ENCODE peak calls at places on chromosomes 4 and X, in ten cellular contexts. One of them, this sample, is unnamed.

GRCh38 chr4:185817403-185817818 is 5.4 kb upstream of the SORBS2 start:
- DNase-seq in occipital lobe: no peak
- DNase-seq in NCI-H82: no peak
- DNase-seq in MM.1S: peak; percentile 92
- DNase-seq in Ammon's horn: no peak
- DNase-seq in activated naive CD8-positive, alpha-beta T cell treated with anti-CD3 and anti-CD28 coated beads, Interleukin-2, amount 50 U/mL, for 24 hours: no peak
- DNase-seq in fibroblast of mammary gland: no peak
- DNase-seq in midbrain: no peak
- DNase-seq in WERI-Rb-1: no peak
- DNase-seq in astrocyte of the spinal cord: no peak
- DNase-seq in this sample: no peak

GRCh38 chrX:129957241-129958099 is 25.0 kb upstream of the BCORL1 start:
- DNase-seq in occipital lobe: peak; percentile 15
- DNase-seq in NCI-H82: peak; percentile 57
- DNase-seq in MM.1S: peak; percentile 69
- DNase-seq in Ammon's horn: peak; percentile 35
- DNase-seq in activated naive CD8-positive, alpha-beta T cell treated with anti-CD3 and anti-CD28 coated beads, Interleukin-2, amount 50 U/mL, for 24 hours: peak; percentile 58
- DNase-seq in fibroblast of mammary gland: peak; percentile 33
- DNase-seq in midbrain: no peak
- DNase-seq in WERI-Rb-1: peak; percentile 62
- DNase-seq in astrocyte of the spinal cord: peak; percentile 16
- DNase-seq in this sample: no peak

GRCh38 chr4:148653681-148654080 is 211.5 kb upstream of the NR3C2 start:
- DNase-seq in occipital lobe: no peak
- DNase-seq in NCI-H82: no peak
- DNase-seq in MM.1S: no peak
- DNase-seq in Ammon's horn: no peak
- DNase-seq in activated naive CD8-positive, alpha-beta T cell treated with anti-CD3 and anti-CD28 coated beads, Interleukin-2, amount 50 U/mL, for 24 hours: no peak
- DNase-seq in fibroblast of mammary gland: no peak
- DNase-seq in midbrain: no peak
- DNase-seq in WERI-Rb-1: no peak
- DNase-seq in astrocyte of the spinal cord: no peak
- DNase-seq in this sample: no peak

GRCh38 chr4:58962424-58962823 is 1852.2 kb upstream of the IGFBP7 start:
- DNase-seq in occipital lobe: no peak
- DNase-seq in NCI-H82: no peak
- DNase-seq in MM.1S: no peak
- DNase-seq in Ammon's horn: no peak
- DNase-seq in activated naive CD8-positive, alpha-beta T cell treated with anti-CD3 and anti-CD28 coated beads, Interleukin-2, amount 50 U/mL, for 24 hours: no peak
- DNase-seq in fibroblast of mammary gland: no peak
- DNase-seq in midbrain: no peak
- DNase-seq in WERI-Rb-1: no peak
- DNase-seq in astrocyte of the spinal cord: no peak
- DNase-seq in this sample: no peak

GRCh38 chr4:17516980-17517379 is 2.0 kb downstream of the CLRN2 start:
- DNase-seq in occipital lobe: no peak
- DNase-seq in NCI-H82: no peak
- DNase-seq in MM.1S: no peak
- DNase-seq in Ammon's horn: no peak
- DNase-seq in activated naive CD8-positive, alpha-beta T cell treated with anti-CD3 and anti-CD28 coated beads, Interleukin-2, amount 50 U/mL, for 24 hours: no peak
- DNase-seq in fibroblast of mammary gland: no peak
- DNase-seq in midbrain: no peak
- DNase-seq in WERI-Rb-1: no peak
- DNase-seq in astrocyte of the spinal cord: no peak
- DNase-seq in this sample: no peak

GRCh38 chrX:153744210-153745066 is 19.6 kb upstream of the PLXNB3 start:
- DNase-seq in occipital lobe: no peak
- DNase-seq in NCI-H82: no peak
- DNase-seq in MM.1S: no peak
- DNase-seq in Ammon's horn: peak; percentile 7
- DNase-seq in activated naive CD8-positive, alpha-beta T cell treated with anti-CD3 and anti-CD28 coated beads, Interleukin-2, amount 50 U/mL, for 24 hours: no peak
- DNase-seq in fibroblast of mammary gland: no peak
- DNase-seq in midbrain: peak; percentile 20
- DNase-seq in WERI-Rb-1: peak; percentile 59
- DNase-seq in astrocyte of the spinal cord: no peak
- DNase-seq in this sample: no peak

GRCh38 chrX:14015294-14015693 is 14.4 kb downstream of the GEMIN8 start:
- DNase-seq in occipital lobe: no peak
- DNase-seq in NCI-H82: no peak
- DNase-seq in MM.1S: no peak
- DNase-seq in Ammon's horn: no peak
- DNase-seq in activated naive CD8-positive, alpha-beta T cell treated with anti-CD3 and anti-CD28 coated beads, Interleukin-2, amount 50 U/mL, for 24 hours: no peak
- DNase-seq in fibroblast of mammary gland: peak; percentile 84
- DNase-seq in midbrain: no peak
- DNase-seq in WERI-Rb-1: no peak
- DNase-seq in astrocyte of the spinal cord: no peak
- DNase-seq in this sample: no peak

GRCh38 chrX:44775726-44776125 is 68.1 kb upstream of the DUSP21 start:
- DNase-seq in occipital lobe: no peak
- DNase-seq in NCI-H82: no peak
- DNase-seq in MM.1S: no peak
- DNase-seq in Ammon's horn: no peak
- DNase-seq in activated naive CD8-positive, alpha-beta T cell treated with anti-CD3 and anti-CD28 coated beads, Interleukin-2, amount 50 U/mL, for 24 hours: no peak
- DNase-seq in fibroblast of mammary gland: no peak
- DNase-seq in midbrain: no peak
- DNase-seq in WERI-Rb-1: no peak
- DNase-seq in astrocyte of the spinal cord: no peak
- DNase-seq in this sample: no peak

GRCh38 chr4:42104521-42104920 is 47.9 kb downstream of the BEND4 start:
- DNase-seq in occipital lobe: no peak
- DNase-seq in NCI-H82: peak; percentile 84
- DNase-seq in MM.1S: no peak
- DNase-seq in Ammon's horn: no peak
- DNase-seq in activated naive CD8-positive, alpha-beta T cell treated with anti-CD3 and anti-CD28 coated beads, Interleukin-2, amount 50 U/mL, for 24 hours: no peak
- DNase-seq in fibroblast of mammary gland: peak; percentile 56
- DNase-seq in midbrain: no peak
- DNase-seq in WERI-Rb-1: peak; percentile 50
- DNase-seq in astrocyte of the spinal cord: peak; percentile 1
- DNase-seq in this sample: no peak

GRCh38 chr4:7295917-7296660 is 103.8 kb downstream of the SORCS2 start:
- DNase-seq in occipital lobe: peak; percentile 33
- DNase-seq in NCI-H82: peak; percentile 42
- DNase-seq in MM.1S: no peak
- DNase-seq in Ammon's horn: peak; percentile 77
- DNase-seq in activated naive CD8-positive, alpha-beta T cell treated with anti-CD3 and anti-CD28 coated beads, Interleukin-2, amount 50 U/mL, for 24 hours: peak; percentile 9
- DNase-seq in fibroblast of mammary gland: peak; percentile 37
- DNase-seq in midbrain: peak; percentile 59
- DNase-seq in WERI-Rb-1: peak; percentile 70
- DNase-seq in astrocyte of the spinal cord: peak; percentile 7
- DNase-seq in this sample: peak; percentile 30

GRCh38 chr4:2586502-2586901 is 50.1 kb downstream of the FAM193A start:
- DNase-seq in occipital lobe: no peak
- DNase-seq in NCI-H82: no peak
- DNase-seq in MM.1S: no peak
- DNase-seq in Ammon's horn: no peak
- DNase-seq in activated naive CD8-positive, alpha-beta T cell treated with anti-CD3 and anti-CD28 coated beads, Interleukin-2, amount 50 U/mL, for 24 hours: no peak
- DNase-seq in fibroblast of mammary gland: no peak
- DNase-seq in midbrain: no peak
- DNase-seq in WERI-Rb-1: no peak
- DNase-seq in astrocyte of the spinal cord: no peak
- DNase-seq in this sample: no peak

GRCh38 chrX:131068945-131069719 is 11.0 kb downstream of the ARHGAP36 start:
- DNase-seq in occipital lobe: no peak
- DNase-seq in NCI-H82: peak; percentile 83
- DNase-seq in MM.1S: no peak
- DNase-seq in Ammon's horn: peak; percentile 40
- DNase-seq in activated naive CD8-positive, alpha-beta T cell treated with anti-CD3 and anti-CD28 coated beads, Interleukin-2, amount 50 U/mL, for 24 hours: peak; percentile 21
- DNase-seq in fibroblast of mammary gland: peak; percentile 8
- DNase-seq in midbrain: peak; percentile 40
- DNase-seq in WERI-Rb-1: peak; percentile 81
- DNase-seq in astrocyte of the spinal cord: no peak
- DNase-seq in this sample: peak; percentile 12

GRCh38 chrX:45849261-45849660 is 648.6 kb upstream of the DIPK2B start:
- DNase-seq in occipital lobe: no peak
- DNase-seq in NCI-H82: peak; percentile 51
- DNase-seq in MM.1S: peak; percentile 85
- DNase-seq in Ammon's horn: no peak
- DNase-seq in activated naive CD8-positive, alpha-beta T cell treated with anti-CD3 and anti-CD28 coated beads, Interleukin-2, amount 50 U/mL, for 24 hours: no peak
- DNase-seq in fibroblast of mammary gland: peak; percentile 86
- DNase-seq in midbrain: no peak
- DNase-seq in WERI-Rb-1: no peak
- DNase-seq in astrocyte of the spinal cord: peak; percentile 86
- DNase-seq in this sample: no peak

GRCh38 chr4:181157647-181158046 is 1085.6 kb upstream of the TENM3 start:
- DNase-seq in occipital lobe: no peak
- DNase-seq in NCI-H82: no peak
- DNase-seq in MM.1S: peak; percentile 74
- DNase-seq in Ammon's horn: no peak
- DNase-seq in activated naive CD8-positive, alpha-beta T cell treated with anti-CD3 and anti-CD28 coated beads, Interleukin-2, amount 50 U/mL, for 24 hours: no peak
- DNase-seq in fibroblast of mammary gland: no peak
- DNase-seq in midbrain: no peak
- DNase-seq in WERI-Rb-1: no peak
- DNase-seq in astrocyte of the spinal cord: no peak
- DNase-seq in this sample: no peak

GRCh38 chrX:40460926-40461325 is 119.8 kb upstream of the ATP6AP2 start:
- DNase-seq in occipital lobe: no peak
- DNase-seq in NCI-H82: no peak
- DNase-seq in MM.1S: peak; percentile 48
- DNase-seq in Ammon's horn: no peak
- DNase-seq in activated naive CD8-positive, alpha-beta T cell treated with anti-CD3 and anti-CD28 coated beads, Interleukin-2, amount 50 U/mL, for 24 hours: no peak
- DNase-seq in fibroblast of mammary gland: no peak
- DNase-seq in midbrain: no peak
- DNase-seq in WERI-Rb-1: no peak
- DNase-seq in astrocyte of the spinal cord: no peak
- DNase-seq in this sample: no peak

GRCh38 chrX:108312938-108313337 is 125.3 kb downstream of the COL4A6 start:
- DNase-seq in occipital lobe: no peak
- DNase-seq in NCI-H82: no peak
- DNase-seq in MM.1S: no peak
- DNase-seq in Ammon's horn: peak; percentile 5
- DNase-seq in activated naive CD8-positive, alpha-beta T cell treated with anti-CD3 and anti-CD28 coated beads, Interleukin-2, amount 50 U/mL, for 24 hours: no peak
- DNase-seq in fibroblast of mammary gland: peak; percentile 69
- DNase-seq in midbrain: no peak
- DNase-seq in WERI-Rb-1: no peak
- DNase-seq in astrocyte of the spinal cord: peak; percentile 62
- DNase-seq in this sample: peak; percentile 9

GRCh38 chrX:119684916-119685224 is 8.1 kb downstream of the SEPTIN6 start:
- DNase-seq in occipital lobe: no peak
- DNase-seq in NCI-H82: no peak
- DNase-seq in MM.1S: no peak
- DNase-seq in Ammon's horn: no peak
- DNase-seq in activated naive CD8-positive, alpha-beta T cell treated with anti-CD3 and anti-CD28 coated beads, Interleukin-2, amount 50 U/mL, for 24 hours: no peak
- DNase-seq in fibroblast of mammary gland: no peak
- DNase-seq in midbrain: no peak
- DNase-seq in WERI-Rb-1: no peak
- DNase-seq in astrocyte of the spinal cord: no peak
- DNase-seq in this sample: no peak

GRCh38 chr4:147940144-147940543 is 208.3 kb downstream of the ARHGAP10 start:
- DNase-seq in occipital lobe: peak; percentile 49
- DNase-seq in NCI-H82: no peak
- DNase-seq in MM.1S: no peak
- DNase-seq in Ammon's horn: peak; percentile 80
- DNase-seq in activated naive CD8-positive, alpha-beta T cell treated with anti-CD3 and anti-CD28 coated beads, Interleukin-2, amount 50 U/mL, for 24 hours: no peak
- DNase-seq in fibroblast of mammary gland: no peak
- DNase-seq in midbrain: peak; percentile 4
- DNase-seq in WERI-Rb-1: no peak
- DNase-seq in astrocyte of the spinal cord: no peak
- DNase-seq in this sample: no peak

GRCh38 chrX:112760697-112761096 is 79.9 kb downstream of the AMOT start:
- DNase-seq in occipital lobe: no peak
- DNase-seq in NCI-H82: no peak
- DNase-seq in MM.1S: no peak
- DNase-seq in Ammon's horn: no peak
- DNase-seq in activated naive CD8-positive, alpha-beta T cell treated with anti-CD3 and anti-CD28 coated beads, Interleukin-2, amount 50 U/mL, for 24 hours: no peak
- DNase-seq in fibroblast of mammary gland: peak; percentile 7
- DNase-seq in midbrain: no peak
- DNase-seq in WERI-Rb-1: no peak
- DNase-seq in astrocyte of the spinal cord: no peak
- DNase-seq in this sample: no peak

GRCh38 chr4:3253808-3254207 is 4.8 kb downstream of the MSANTD1 start:
- DNase-seq in occipital lobe: no peak
- DNase-seq in NCI-H82: no peak
- DNase-seq in MM.1S: no peak
- DNase-seq in Ammon's horn: no peak
- DNase-seq in activated naive CD8-positive, alpha-beta T cell treated with anti-CD3 and anti-CD28 coated beads, Interleukin-2, amount 50 U/mL, for 24 hours: no peak
- DNase-seq in fibroblast of mammary gland: no peak
- DNase-seq in midbrain: no peak
- DNase-seq in WERI-Rb-1: no peak
- DNase-seq in astrocyte of the spinal cord: no peak
- DNase-seq in this sample: no peak

GRCh38 chr4:26372525-26373172 is 51.8 kb downstream of the RBPJ start:
- DNase-seq in occipital lobe: no peak
- DNase-seq in NCI-H82: peak; percentile 82
- DNase-seq in MM.1S: peak; percentile 92
- DNase-seq in Ammon's horn: peak; percentile 50
- DNase-seq in activated naive CD8-positive, alpha-beta T cell treated with anti-CD3 and anti-CD28 coated beads, Interleukin-2, amount 50 U/mL, for 24 hours: peak; percentile 33
- DNase-seq in fibroblast of mammary gland: peak; percentile 82
- DNase-seq in midbrain: peak; percentile 40
- DNase-seq in WERI-Rb-1: no peak
- DNase-seq in astrocyte of the spinal cord: peak; percentile 84
- DNase-seq in this sample: no peak

GRCh38 chrX:6694977-6695376 is 160.1 kb upstream of the VCX3A start:
- DNase-seq in occipital lobe: no peak
- DNase-seq in NCI-H82: no peak
- DNase-seq in MM.1S: peak; percentile 77
- DNase-seq in Ammon's horn: no peak
- DNase-seq in activated naive CD8-positive, alpha-beta T cell treated with anti-CD3 and anti-CD28 coated beads, Interleukin-2, amount 50 U/mL, for 24 hours: no peak
- DNase-seq in fibroblast of mammary gland: no peak
- DNase-seq in midbrain: no peak
- DNase-seq in WERI-Rb-1: no peak
- DNase-seq in astrocyte of the spinal cord: no peak
- DNase-seq in this sample: no peak

GRCh38 chr4:102420563-102421221 is 75.4 kb upstream of the SLC39A8 start:
- DNase-seq in occipital lobe: no peak
- DNase-seq in NCI-H82: peak; percentile 33
- DNase-seq in MM.1S: no peak
- DNase-seq in Ammon's horn: peak; percentile 14
- DNase-seq in activated naive CD8-positive, alpha-beta T cell treated with anti-CD3 and anti-CD28 coated beads, Interleukin-2, amount 50 U/mL, for 24 hours: no peak
- DNase-seq in fibroblast of mammary gland: peak; percentile 58
- DNase-seq in midbrain: no peak
- DNase-seq in WERI-Rb-1: no peak
- DNase-seq in astrocyte of the spinal cord: peak; percentile 12
- DNase-seq in this sample: no peak

GRCh38 chrX:54452920-54453319 is 12.7 kb downstream of the TSR2 start:
- DNase-seq in occipital lobe: no peak
- DNase-seq in NCI-H82: peak; percentile 80
- DNase-seq in MM.1S: no peak
- DNase-seq in Ammon's horn: no peak
- DNase-seq in activated naive CD8-positive, alpha-beta T cell treated with anti-CD3 and anti-CD28 coated beads, Interleukin-2, amount 50 U/mL, for 24 hours: no peak
- DNase-seq in fibroblast of mammary gland: peak; percentile 17
- DNase-seq in midbrain: no peak
- DNase-seq in WERI-Rb-1: peak; percentile 58
- DNase-seq in astrocyte of the spinal cord: peak; percentile 2
- DNase-seq in this sample: no peak

GRCh38 chrX:1466232-1466661 is 13.5 kb upstream of the ASMTL start:
- DNase-seq in occipital lobe: no peak
- DNase-seq in NCI-H82: no peak
- DNase-seq in MM.1S: no peak
- DNase-seq in Ammon's horn: no peak
- DNase-seq in activated naive CD8-positive, alpha-beta T cell treated with anti-CD3 and anti-CD28 coated beads, Interleukin-2, amount 50 U/mL, for 24 hours: peak; percentile 5
- DNase-seq in fibroblast of mammary gland: no peak
- DNase-seq in midbrain: no peak
- DNase-seq in WERI-Rb-1: no peak
- DNase-seq in astrocyte of the spinal cord: no peak
- DNase-seq in this sample: no peak

GRCh38 chr4:108991929-108992328 is 229.1 kb upstream of the ETNPPL start:
- DNase-seq in occipital lobe: no peak
- DNase-seq in NCI-H82: no peak
- DNase-seq in MM.1S: no peak
- DNase-seq in Ammon's horn: no peak
- DNase-seq in activated naive CD8-positive, alpha-beta T cell treated with anti-CD3 and anti-CD28 coated beads, Interleukin-2, amount 50 U/mL, for 24 hours: no peak
- DNase-seq in fibroblast of mammary gland: peak; percentile 74
- DNase-seq in midbrain: no peak
- DNase-seq in WERI-Rb-1: no peak
- DNase-seq in astrocyte of the spinal cord: peak; percentile 75
- DNase-seq in this sample: no peak

GRCh38 chrX:119155416-119156035 is 27.9 kb upstream of the KIAA1210 start:
- DNase-seq in occipital lobe: no peak
- DNase-seq in NCI-H82: no peak
- DNase-seq in MM.1S: no peak
- DNase-seq in Ammon's horn: no peak
- DNase-seq in activated naive CD8-positive, alpha-beta T cell treated with anti-CD3 and anti-CD28 coated beads, Interleukin-2, amount 50 U/mL, for 24 hours: no peak
- DNase-seq in fibroblast of mammary gland: peak; percentile 90
- DNase-seq in midbrain: no peak
- DNase-seq in WERI-Rb-1: no peak
- DNase-seq in astrocyte of the spinal cord: peak; percentile 31
- DNase-seq in this sample: peak; percentile 32

GRCh38 chrX:97016106-97016505 is 132.4 kb downstream of the RPA4 start:
- DNase-seq in occipital lobe: no peak
- DNase-seq in NCI-H82: no peak
- DNase-seq in MM.1S: no peak
- DNase-seq in Ammon's horn: no peak
- DNase-seq in activated naive CD8-positive, alpha-beta T cell treated with anti-CD3 and anti-CD28 coated beads, Interleukin-2, amount 50 U/mL, for 24 hours: no peak
- DNase-seq in fibroblast of mammary gland: peak; percentile 2
- DNase-seq in midbrain: no peak
- DNase-seq in WERI-Rb-1: no peak
- DNase-seq in astrocyte of the spinal cord: no peak
- DNase-seq in this sample: no peak